ENCODE peak calls at places on chromosomes 4 and X, in eight cellular contexts. M is astrocyte of the cerebellum, X is psoas muscle, J is pancreas, B is dorsolateral prefrontal cortex, Y is mucosa of descending colon, Q is heart right ventricle, F is body of pancreas. V is an unnamed sample.

GRCh38 chr4:161252520-161253141 is 911.2 kb downstream of the FSTL5 start:
- DNase-seq in B (no peak), Y (no peak), F (no peak), M (no peak), J (no peak), X (no peak), Q (no peak), V (no peak)

GRCh38 chr4:7347981-7348380 is 86.7 kb downstream of the PSAPL1 start:
- DNase-seq in X (no peak), J (no peak), F (no peak), Q (no peak), M (no peak), Y (no peak), B (no peak), V (no peak)

GRCh38 chr4:110130578-110131358 is 67.6 kb downstream of the ELOVL6 start:
- DNase-seq in Q (no peak), Y (no peak), X (no peak), M (no peak), J (no peak), F (no peak), B (no peak), V (no peak)

GRCh38 chr4:17111959-17112659 is 213.7 kb upstream of the LDB2 start:
- DNase-seq in Y (no peak), B (no peak), Q (no peak), F (no peak), X (no peak), M (no peak), J (no peak), V (no peak)

GRCh38 chr4:172985552-172985951 is 183.1 kb upstream of the GALNT7 start:
- DNase-seq in F (no peak), Y (no peak), J (no peak), B (no peak), Q (no peak), X (no peak), M (no peak), V (no peak)

GRCh38 chr4:124265701-124266100 is 446.8 kb downstream of the ANKRD50 start:
- DNase-seq in J (no peak), F (no peak), Y (no peak), M (peak), X (no peak), B (no peak), Q (no peak), V (no peak)

GRCh38 chrX:104039689-104040505 is at the start of gene H2BW2:
- DNase-seq in M (no peak), X (no peak), Q (no peak), B (no peak), Y (no peak), F (no peak), J (no peak), V (no peak)

GRCh38 chr4:7155611-7156071 is 36.7 kb upstream of the SORCS2 start:
- DNase-seq in X (peak), M (no peak), F (no peak), B (peak), J (peak), Y (no peak), Q (no peak), V (peak)

GRCh38 chrX:40866878-40867277 is 131.5 kb upstream of the MED14 start:
- DNase-seq in M (no peak), Q (no peak), X (no peak), B (no peak), Y (no peak), F (no peak), J (no peak), V (no peak)

GRCh38 chr4:83771113-83771705 is 235.3 kb downstream of the GPAT3 start:
- DNase-seq in J (peak), M (peak), F (peak), B (no peak), Q (peak), X (no peak), Y (no peak), V (no peak)

GRCh38 chr4:15653864-15654391 is 1.2 kb downstream of the FBXL5 start:
- DNase-seq in Y (no peak), F (no peak), J (no peak), X (no peak), Q (no peak), M (no peak), B (no peak), V (no peak)

GRCh38 chr4:110753461-110753860 is 130.6 kb upstream of the PITX2 start:
- DNase-seq in M (peak), F (no peak), B (no peak), J (no peak), Q (no peak), Y (no peak), X (no peak), V (no peak)

GRCh38 chr4:168129046-168129772 is 36.9 kb downstream of the ANXA10 start:
- DNase-seq in Y (no peak), B (no peak), M (no peak), X (no peak), Q (no peak), F (no peak), J (no peak), V (no peak)

GRCh38 chr4:95106408-95106928 is 348.7 kb downstream of the BMPR1B start:
- DNase-seq in J (no peak), M (no peak), Q (no peak), B (no peak), F (no peak), X (no peak), Y (no peak), V (no peak)

GRCh38 chr4:89290727-89291126 is 16.9 kb downstream of the GPRIN3 start:
- DNase-seq in B (no peak), X (no peak), F (no peak), J (no peak), M (no peak), Q (no peak), Y (no peak), V (no peak)

GRCh38 chr4:7478665-7479064 is 43.9 kb upstream of the PSAPL1 start:
- DNase-seq in M (no peak), Y (no peak), F (no peak), J (no peak), Q (no peak), B (no peak), X (no peak), V (no peak)

GRCh38 chr4:14719053-14719452 is 283.2 kb upstream of the CPEB2 start:
- DNase-seq in B (no peak), Y (no peak), M (peak), F (peak), X (no peak), Q (no peak), J (no peak), V (no peak)

DNA sequence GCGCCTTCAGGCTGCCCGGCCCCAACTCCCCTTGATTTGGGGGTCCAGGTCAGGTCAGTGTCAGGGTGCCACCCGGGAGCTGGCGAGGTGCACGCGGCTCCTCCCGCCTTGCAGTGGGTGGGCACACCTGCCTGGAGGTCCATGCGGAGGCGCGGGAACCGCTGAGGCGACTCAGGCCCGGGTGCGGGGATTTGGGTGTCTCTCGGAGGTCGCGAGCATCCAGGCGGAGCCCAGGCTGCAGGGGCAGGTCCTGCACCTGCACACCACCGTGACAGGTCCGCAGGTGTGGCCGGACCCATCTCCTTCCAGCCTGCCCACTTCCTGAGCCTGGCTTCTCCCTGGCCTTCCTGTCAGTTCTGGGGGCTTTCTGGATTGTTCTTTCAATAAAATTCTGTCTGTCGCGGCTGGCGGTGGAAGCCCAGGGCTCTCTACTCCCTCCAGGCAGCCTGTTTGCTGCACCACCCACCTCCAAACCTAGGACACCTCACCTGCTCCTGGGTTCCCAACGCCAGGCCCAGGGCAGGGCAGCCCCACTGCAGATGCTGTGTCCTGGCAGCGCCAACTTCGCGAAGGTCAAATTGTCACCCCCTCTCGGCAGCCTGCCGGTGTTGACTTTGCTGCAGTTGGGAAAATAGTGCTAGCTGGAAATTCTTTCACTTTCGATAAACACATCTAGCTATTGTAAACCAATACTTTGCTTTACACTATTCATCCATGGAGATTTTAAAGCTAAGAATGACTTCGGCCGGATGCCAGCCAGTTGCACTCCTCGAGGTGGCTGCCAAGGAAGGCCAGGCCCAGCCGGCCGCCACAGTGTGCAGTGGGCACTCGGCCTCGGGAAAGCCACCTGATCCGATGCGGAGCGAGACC is 35.9 kb downstream of the FGFRL1 start:
- DNase-seq in M (no peak), X (peak), Y (peak), B (peak), F (peak), Q (peak), J (peak), V (peak)
- H3K4me3 ChIP-seq in M (peak), X (peak), Y (no peak), B (peak), F (no peak), Q (peak), J (no peak), V (peak)

GRCh38 chr4:104352211-104352610 is 142.5 kb downstream of the CXXC4 start:
- DNase-seq in F (no peak), B (no peak), J (no peak), Y (no peak), Q (no peak), X (peak), M (no peak), V (no peak)
- TF ChIP-seq CTCF in F (no peak), B (no peak), J (no peak), Y (no peak), Q (no peak), X (no peak), M (no peak), V (no peak)

DNA sequence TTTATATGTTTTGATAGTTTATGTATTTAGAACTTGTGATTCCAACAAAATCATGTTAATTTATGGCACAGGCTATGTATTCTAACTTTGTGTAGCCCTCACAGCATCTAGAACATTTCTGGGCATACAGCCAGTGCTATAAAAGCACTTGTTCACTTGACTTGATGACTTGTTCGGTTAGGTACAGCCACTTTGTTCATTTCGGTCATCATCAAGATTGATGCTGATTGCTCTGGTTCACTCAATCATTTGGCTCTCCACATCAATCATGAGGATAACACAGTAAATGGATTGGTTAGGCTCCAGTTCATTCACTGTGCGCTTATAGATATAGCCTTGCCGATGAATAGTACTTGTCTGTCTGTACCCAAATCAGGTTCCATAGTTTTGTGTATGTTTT is 97.7 kb upstream of the IRS4 start:
- DNase-seq in F (no peak), X (no peak), J (no peak), Y (no peak), B (no peak), Q (no peak), M (no peak), V (no peak)
- H3K4me3 ChIP-seq in F (no peak), X (no peak), J (no peak), Y (no peak), B (no peak), Q (no peak), M (no peak), V (no peak)

DNA sequence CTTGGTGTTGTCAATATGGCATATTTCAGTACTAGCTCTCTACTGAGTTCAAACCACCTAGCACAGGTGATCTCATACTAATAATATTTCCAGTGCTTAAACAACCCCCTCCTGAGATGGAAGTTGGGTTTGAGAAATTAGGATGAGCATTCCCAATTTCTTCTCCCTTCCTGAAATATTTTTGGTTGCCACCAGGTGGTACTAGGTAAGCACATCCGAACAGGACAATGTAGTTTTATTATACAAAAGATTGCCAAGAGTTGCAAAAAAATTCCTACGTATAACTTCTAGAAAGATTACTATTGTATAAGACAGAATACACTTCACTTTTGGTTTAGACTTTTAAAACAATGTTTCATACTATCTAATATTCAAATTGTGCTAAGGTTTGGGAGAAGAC is 484.5 kb downstream of the PACRGL start:
- DNase-seq in F (no peak), Y (no peak), B (no peak), Q (no peak), J (no peak), X (no peak), M (no peak), V (no peak)
- TF ChIP-seq CTCF in F (no peak), Y (no peak), B (no peak), Q (no peak), J (no peak), X (no peak), M (no peak), V (no peak)

GRCh38 chr4:153758688-153759406 is 977 bp downstream of the RNF175 start:
- DNase-seq in Q (no peak), Y (no peak), X (no peak), B (no peak), M (no peak), J (no peak), F (no peak), V (no peak)
- H3K4me3 ChIP-seq in Q (peak), Y (no peak), X (peak), B (peak), M (peak), J (no peak), F (no peak), V (peak)

GRCh38 chr4:163672751-163673150 is 178.3 kb downstream of the TMA16 start:
- DNase-seq in X (no peak), M (no peak), B (no peak), Y (no peak), Q (no peak), J (no peak), F (no peak), V (no peak)
- TF ChIP-seq CTCF in X (no peak), M (no peak), B (no peak), Y (no peak), Q (peak), J (no peak), F (no peak), V (no peak)

V was measured in coronary artery.